ENCODE peak calls at places on chromosomes 6 and 20, in seven cellular contexts. One of them, this sample, is unnamed.

GRCh38 chr20:58237318-58238182 is 9.1 kb upstream of the ANKRD60 start:
- DNase-seq in NCI-H1694 treated with DMSO at 0.1 percent for 48 hours: no peak
- DNase-seq in HCEC 1CT: peak
- DNase-seq in stimulated activated naive CD8-positive, alpha-beta T cell treated with anti-CD3 and anti-CD28 coated beads, Interleukin-15, Interleukin-2, amounts not matched to agents 100 U/mL and 50 U/mL, for 24 hours: no peak
- DNase-seq in COR-L47: no peak
- DNase-seq in right lobe of liver: no peak
- DNase-seq in stimulated activated CD4-positive, alpha-beta T cell treated with anti-CD3 and anti-CD28 coated beads, TNF-alpha, amount 100 ng/mL, for 24 hours: no peak
- DNase-seq in this sample: no peak

GRCh38 chr20:17636523-17637412 is 45.3 kb downstream of the RRBP1 start:
- DNase-seq in NCI-H1694 treated with DMSO at 0.1 percent for 48 hours: peak
- DNase-seq in HCEC 1CT: no peak
- DNase-seq in stimulated activated naive CD8-positive, alpha-beta T cell treated with anti-CD3 and anti-CD28 coated beads, Interleukin-15, Interleukin-2, amounts not matched to agents 100 U/mL and 50 U/mL, for 24 hours: no peak
- DNase-seq in COR-L47: no peak
- DNase-seq in right lobe of liver: no peak
- DNase-seq in stimulated activated CD4-positive, alpha-beta T cell treated with anti-CD3 and anti-CD28 coated beads, TNF-alpha, amount 100 ng/mL, for 24 hours: no peak
- DNase-seq in this sample: peak

GRCh38 chr6:43771210-43771857 is 1.3 kb downstream of the VEGFA start:
- DNase-seq in NCI-H1694 treated with DMSO at 0.1 percent for 48 hours: peak
- DNase-seq in HCEC 1CT: peak
- DNase-seq in stimulated activated naive CD8-positive, alpha-beta T cell treated with anti-CD3 and anti-CD28 coated beads, Interleukin-15, Interleukin-2, amounts not matched to agents 100 U/mL and 50 U/mL, for 24 hours: peak
- DNase-seq in COR-L47: peak
- DNase-seq in right lobe of liver: peak
- DNase-seq in stimulated activated CD4-positive, alpha-beta T cell treated with anti-CD3 and anti-CD28 coated beads, TNF-alpha, amount 100 ng/mL, for 24 hours: peak
- DNase-seq in this sample: peak

GRCh38 chr6:101883398-101883975 is 490.0 kb downstream of the GRIK2 start:
- DNase-seq in NCI-H1694 treated with DMSO at 0.1 percent for 48 hours: no peak
- DNase-seq in HCEC 1CT: no peak
- DNase-seq in stimulated activated naive CD8-positive, alpha-beta T cell treated with anti-CD3 and anti-CD28 coated beads, Interleukin-15, Interleukin-2, amounts not matched to agents 100 U/mL and 50 U/mL, for 24 hours: no peak
- DNase-seq in COR-L47: no peak
- DNase-seq in right lobe of liver: no peak
- DNase-seq in stimulated activated CD4-positive, alpha-beta T cell treated with anti-CD3 and anti-CD28 coated beads, TNF-alpha, amount 100 ng/mL, for 24 hours: no peak
- DNase-seq in this sample: no peak

GRCh38 chr6:53734473-53735299 is 60.1 kb upstream of the LRRC1 start:
- DNase-seq in NCI-H1694 treated with DMSO at 0.1 percent for 48 hours: peak
- DNase-seq in HCEC 1CT: peak
- DNase-seq in stimulated activated naive CD8-positive, alpha-beta T cell treated with anti-CD3 and anti-CD28 coated beads, Interleukin-15, Interleukin-2, amounts not matched to agents 100 U/mL and 50 U/mL, for 24 hours: peak
- DNase-seq in COR-L47: no peak
- DNase-seq in right lobe of liver: peak
- DNase-seq in stimulated activated CD4-positive, alpha-beta T cell treated with anti-CD3 and anti-CD28 coated beads, TNF-alpha, amount 100 ng/mL, for 24 hours: no peak
- DNase-seq in this sample: no peak

GRCh38 chr6:127119361-127120108 is 1.1 kb downstream of the RSPO3 start:
- DNase-seq in NCI-H1694 treated with DMSO at 0.1 percent for 48 hours: no peak
- DNase-seq in HCEC 1CT: no peak
- DNase-seq in stimulated activated naive CD8-positive, alpha-beta T cell treated with anti-CD3 and anti-CD28 coated beads, Interleukin-15, Interleukin-2, amounts not matched to agents 100 U/mL and 50 U/mL, for 24 hours: peak
- DNase-seq in COR-L47: no peak
- DNase-seq in right lobe of liver: peak
- DNase-seq in stimulated activated CD4-positive, alpha-beta T cell treated with anti-CD3 and anti-CD28 coated beads, TNF-alpha, amount 100 ng/mL, for 24 hours: no peak
- DNase-seq in this sample: no peak

GRCh38 chr20:1302578-1303541 is 26.1 kb downstream of the SDCBP2 start:
- DNase-seq in NCI-H1694 treated with DMSO at 0.1 percent for 48 hours: peak
- DNase-seq in HCEC 1CT: no peak
- DNase-seq in stimulated activated naive CD8-positive, alpha-beta T cell treated with anti-CD3 and anti-CD28 coated beads, Interleukin-15, Interleukin-2, amounts not matched to agents 100 U/mL and 50 U/mL, for 24 hours: no peak
- DNase-seq in COR-L47: no peak
- DNase-seq in right lobe of liver: no peak
- DNase-seq in stimulated activated CD4-positive, alpha-beta T cell treated with anti-CD3 and anti-CD28 coated beads, TNF-alpha, amount 100 ng/mL, for 24 hours: no peak
- DNase-seq in this sample: no peak

GRCh38 chr6:5270093-5270680 is 8.9 kb downstream of the FARS2 start:
- DNase-seq in NCI-H1694 treated with DMSO at 0.1 percent for 48 hours: no peak
- DNase-seq in HCEC 1CT: no peak
- DNase-seq in stimulated activated naive CD8-positive, alpha-beta T cell treated with anti-CD3 and anti-CD28 coated beads, Interleukin-15, Interleukin-2, amounts not matched to agents 100 U/mL and 50 U/mL, for 24 hours: no peak
- DNase-seq in COR-L47: no peak
- DNase-seq in right lobe of liver: no peak
- DNase-seq in stimulated activated CD4-positive, alpha-beta T cell treated with anti-CD3 and anti-CD28 coated beads, TNF-alpha, amount 100 ng/mL, for 24 hours: no peak
- DNase-seq in this sample: no peak

GRCh38 chr20:51586005-51586440 is 43.5 kb upstream of the NFATC2 start:
- DNase-seq in NCI-H1694 treated with DMSO at 0.1 percent for 48 hours: no peak
- DNase-seq in HCEC 1CT: peak
- DNase-seq in stimulated activated naive CD8-positive, alpha-beta T cell treated with anti-CD3 and anti-CD28 coated beads, Interleukin-15, Interleukin-2, amounts not matched to agents 100 U/mL and 50 U/mL, for 24 hours: no peak
- DNase-seq in COR-L47: no peak
- DNase-seq in right lobe of liver: no peak
- DNase-seq in stimulated activated CD4-positive, alpha-beta T cell treated with anti-CD3 and anti-CD28 coated beads, TNF-alpha, amount 100 ng/mL, for 24 hours: no peak
- DNase-seq in this sample: no peak

GRCh38 chr20:44209691-44210421 is 715 bp downstream of the OSER1 start:
- DNase-seq in NCI-H1694 treated with DMSO at 0.1 percent for 48 hours: no peak
- DNase-seq in HCEC 1CT: peak
- DNase-seq in stimulated activated naive CD8-positive, alpha-beta T cell treated with anti-CD3 and anti-CD28 coated beads, Interleukin-15, Interleukin-2, amounts not matched to agents 100 U/mL and 50 U/mL, for 24 hours: peak
- DNase-seq in COR-L47: no peak
- DNase-seq in right lobe of liver: no peak
- DNase-seq in stimulated activated CD4-positive, alpha-beta T cell treated with anti-CD3 and anti-CD28 coated beads, TNF-alpha, amount 100 ng/mL, for 24 hours: no peak
- DNase-seq in this sample: no peak

GRCh38 chr6:160102956-160103824 is 18.4 kb upstream of the SLC22A1 start:
- DNase-seq in NCI-H1694 treated with DMSO at 0.1 percent for 48 hours: peak
- DNase-seq in HCEC 1CT: peak
- DNase-seq in stimulated activated naive CD8-positive, alpha-beta T cell treated with anti-CD3 and anti-CD28 coated beads, Interleukin-15, Interleukin-2, amounts not matched to agents 100 U/mL and 50 U/mL, for 24 hours: peak
- DNase-seq in COR-L47: no peak
- DNase-seq in right lobe of liver: no peak
- DNase-seq in stimulated activated CD4-positive, alpha-beta T cell treated with anti-CD3 and anti-CD28 coated beads, TNF-alpha, amount 100 ng/mL, for 24 hours: no peak
- DNase-seq in this sample: no peak

GRCh38 chr6:25318589-25318988 is 39.4 kb downstream of the CARMIL1 start:
- DNase-seq in NCI-H1694 treated with DMSO at 0.1 percent for 48 hours: peak
- DNase-seq in HCEC 1CT: no peak
- DNase-seq in stimulated activated naive CD8-positive, alpha-beta T cell treated with anti-CD3 and anti-CD28 coated beads, Interleukin-15, Interleukin-2, amounts not matched to agents 100 U/mL and 50 U/mL, for 24 hours: no peak
- DNase-seq in COR-L47: no peak
- DNase-seq in right lobe of liver: no peak
- DNase-seq in stimulated activated CD4-positive, alpha-beta T cell treated with anti-CD3 and anti-CD28 coated beads, TNF-alpha, amount 100 ng/mL, for 24 hours: no peak
- DNase-seq in this sample: no peak

GRCh38 chr20:10074513-10074912 is 39.7 kb downstream of the ANKEF1 start:
- DNase-seq in NCI-H1694 treated with DMSO at 0.1 percent for 48 hours: no peak
- DNase-seq in HCEC 1CT: peak
- DNase-seq in stimulated activated naive CD8-positive, alpha-beta T cell treated with anti-CD3 and anti-CD28 coated beads, Interleukin-15, Interleukin-2, amounts not matched to agents 100 U/mL and 50 U/mL, for 24 hours: no peak
- DNase-seq in COR-L47: no peak
- DNase-seq in right lobe of liver: no peak
- DNase-seq in stimulated activated CD4-positive, alpha-beta T cell treated with anti-CD3 and anti-CD28 coated beads, TNF-alpha, amount 100 ng/mL, for 24 hours: no peak
- DNase-seq in this sample: no peak

GRCh38 chr6:90216081-90216977 is 80.3 kb downstream of the BACH2 start:
- DNase-seq in NCI-H1694 treated with DMSO at 0.1 percent for 48 hours: no peak
- DNase-seq in HCEC 1CT: no peak
- DNase-seq in stimulated activated naive CD8-positive, alpha-beta T cell treated with anti-CD3 and anti-CD28 coated beads, Interleukin-15, Interleukin-2, amounts not matched to agents 100 U/mL and 50 U/mL, for 24 hours: peak
- DNase-seq in COR-L47: no peak
- DNase-seq in right lobe of liver: no peak
- DNase-seq in stimulated activated CD4-positive, alpha-beta T cell treated with anti-CD3 and anti-CD28 coated beads, TNF-alpha, amount 100 ng/mL, for 24 hours: no peak
- DNase-seq in this sample: no peak

GRCh38 chr6:72820906-72821305 is 199.0 kb downstream of the KCNQ5 start:
- DNase-seq in NCI-H1694 treated with DMSO at 0.1 percent for 48 hours: no peak
- DNase-seq in HCEC 1CT: no peak
- DNase-seq in stimulated activated naive CD8-positive, alpha-beta T cell treated with anti-CD3 and anti-CD28 coated beads, Interleukin-15, Interleukin-2, amounts not matched to agents 100 U/mL and 50 U/mL, for 24 hours: no peak
- DNase-seq in COR-L47: no peak
- DNase-seq in right lobe of liver: no peak
- DNase-seq in stimulated activated CD4-positive, alpha-beta T cell treated with anti-CD3 and anti-CD28 coated beads, TNF-alpha, amount 100 ng/mL, for 24 hours: no peak
- DNase-seq in this sample: no peak

This sample was measured in substantia nigra.